ENCODE peak calls at places on chromosomes 2 and 18, in nine cellular contexts. B, S, X, V, E, N, W, J and F are unnamed samples.

GRCh38 chr2:191152841-191153240 is 2.0 kb upstream of the STAT4 start:
- DNase-seq in S (peak; percentile 79), E (no peak), W (no peak), V (no peak), X (no peak), B (no peak), N (no peak), J (no peak), F (no peak)

GRCh38 chr18:8375269-8375668 is 234.0 kb upstream of the RAB12 start:
- DNase-seq in B (no peak), E (no peak), V (no peak), J (no peak), W (no peak), X (no peak), N (no peak), S (peak; percentile 15), F (no peak)

GRCh38 chr2:121694398-121695178 is 42.1 kb downstream of the NIFK start:
- DNase-seq in W (no peak), B (no peak), S (peak; percentile 50), E (no peak), N (no peak), X (no peak), J (no peak), V (no peak), F (peak; percentile 43)

GRCh38 chr2:8674420-8675009 is 7.3 kb upstream of the ID2 start:
- DNase-seq in B (no peak), N (no peak), J (no peak), E (no peak), S (no peak), W (no peak), V (no peak), X (no peak), F (no peak)

GRCh38 chr18:69408522-69408921 is 7.8 kb downstream of the DOK6 start:
- DNase-seq in N (no peak), W (no peak), S (no peak), E (no peak), V (no peak), J (no peak), X (no peak), B (no peak), F (no peak)

GRCh38 chr2:231800493-231801091 is 14.3 kb downstream of the COPS7B start:
- DNase-seq in B (peak; percentile 8), W (no peak), V (peak; percentile 77), X (no peak), E (peak; percentile 19), S (peak; percentile 37), N (no peak), J (peak; percentile 47), F (no peak)

GRCh38 chr2:23381084-23381483 is 3.9 kb upstream of the KLHL29 start:
- DNase-seq in W (peak; percentile 75), N (no peak), S (peak; percentile 90), E (no peak), V (no peak), X (peak; percentile 73), J (no peak), B (no peak), F (peak; percentile 85)

GRCh38 chr2:241897231-241897916 is 27.8 kb downstream of the RTP5 start:
- DNase-seq in E (no peak), W (no peak), V (no peak), X (no peak), N (no peak), S (no peak), B (no peak), J (no peak), F (no peak)

GRCh38 chr2:191150451-191151314 is at the start of gene STAT4:
- DNase-seq in V (peak; percentile 59), W (no peak), N (peak; percentile 51), B (peak; percentile 66), E (peak; percentile 76), J (peak; percentile 31), S (peak; percentile 66), X (no peak), F (no peak)

GRCh38 chr2:113219525-113219888 is 45.7 kb downstream of the PSD4 start:
- DNase-seq in S (no peak), V (no peak), N (no peak), E (no peak), X (no peak), B (no peak), W (no peak), J (no peak), F (no peak)